ENCODE peak calls at places on chromosomes 13 and 19, in seven cellular contexts. One of them, this sample, is unnamed.
A peak's percentile ranks its signal among the peaks of the same experiment; 100 is the strongest.

GRCh38 chr19:29696045-29696682 is 18.9 kb downstream of the C19orf12 start:
- DNase-seq in iris pigment epithelial cell: no peak
- DNase-seq in tibial artery: no peak
- DNase-seq in foreskin fibroblast: no peak
- DNase-seq in MV-4-11: no peak
- DNase-seq in psoas muscle: no peak
- DNase-seq in IMR-90: no peak
- DNase-seq in this sample: no peak

GRCh38 chr19:14006766-14007562 is 844 bp upstream of the RFX1 start:
- DNase-seq in MV-4-11: no peak
- DNase-seq in psoas muscle: peak; percentile 90
- DNase-seq in foreskin fibroblast: no peak
- DNase-seq in tibial artery: no peak
- DNase-seq in IMR-90: no peak
- DNase-seq in iris pigment epithelial cell: peak; percentile 32
- DNase-seq in this sample: peak; percentile 39

GRCh38 chr13:109569938-109570711 is 216.3 kb downstream of the IRS2 start:
- DNase-seq in psoas muscle: no peak
- DNase-seq in MV-4-11: peak; percentile 26
- DNase-seq in iris pigment epithelial cell: no peak
- DNase-seq in IMR-90: no peak
- DNase-seq in tibial artery: no peak
- DNase-seq in foreskin fibroblast: no peak
- DNase-seq in this sample: peak; percentile 65

GRCh38 chr13:50318887-50319286 is 303.6 kb downstream of the KCNRG start:
- DNase-seq in psoas muscle: no peak
- DNase-seq in tibial artery: no peak
- DNase-seq in iris pigment epithelial cell: no peak
- DNase-seq in MV-4-11: no peak
- DNase-seq in foreskin fibroblast: no peak
- DNase-seq in IMR-90: no peak
- DNase-seq in this sample: no peak

GRCh38 chr19:3262362-3262761 is 37.9 kb downstream of the CELF5 start:
- DNase-seq in psoas muscle: no peak
- DNase-seq in tibial artery: no peak
- DNase-seq in IMR-90: no peak
- DNase-seq in MV-4-11: no peak
- DNase-seq in foreskin fibroblast: no peak
- DNase-seq in iris pigment epithelial cell: no peak
- DNase-seq in this sample: no peak

GRCh38 chr13:40668335-40668734 is 1.9 kb upstream of the FOXO1 start:
- DNase-seq in IMR-90: no peak
- DNase-seq in psoas muscle: peak; percentile 48
- DNase-seq in MV-4-11: no peak
- DNase-seq in iris pigment epithelial cell: no peak
- DNase-seq in tibial artery: peak; percentile 67
- DNase-seq in foreskin fibroblast: peak; percentile 25
- DNase-seq in this sample: peak; percentile 68

GRCh38 chr13:24875566-24875965 is 111.6 kb downstream of the RNF17 start:
- DNase-seq in iris pigment epithelial cell: no peak
- DNase-seq in tibial artery: no peak
- DNase-seq in MV-4-11: peak; percentile 13
- DNase-seq in psoas muscle: no peak
- DNase-seq in IMR-90: no peak
- DNase-seq in foreskin fibroblast: peak; percentile 4
- DNase-seq in this sample: no peak

GRCh38 chr19:47094557-47095517 is 18.7 kb downstream of the ZC3H4 start:
- DNase-seq in IMR-90: no peak
- DNase-seq in iris pigment epithelial cell: no peak
- DNase-seq in foreskin fibroblast: no peak
- DNase-seq in psoas muscle: no peak
- DNase-seq in MV-4-11: peak; percentile 98
- DNase-seq in tibial artery: no peak
- DNase-seq in this sample: peak; percentile 66

GRCh38 chr13:26653310-26653709 is 95.8 kb downstream of the WASF3 start:
- DNase-seq in psoas muscle: no peak
- DNase-seq in foreskin fibroblast: peak; percentile 66
- DNase-seq in MV-4-11: no peak
- DNase-seq in iris pigment epithelial cell: peak; percentile 40
- DNase-seq in tibial artery: no peak
- DNase-seq in IMR-90: peak; percentile 74
- DNase-seq in this sample: no peak

GRCh38 chr13:51380269-51380668 is 40.8 kb downstream of the SERPINE3 start:
- DNase-seq in psoas muscle: no peak
- DNase-seq in foreskin fibroblast: no peak
- DNase-seq in IMR-90: peak; percentile 16
- DNase-seq in iris pigment epithelial cell: peak; percentile 76
- DNase-seq in MV-4-11: no peak
- DNase-seq in tibial artery: no peak
- DNase-seq in this sample: no peak

GRCh38 chr13:46712524-46712923 is 84.4 kb downstream of the ESD start:
- DNase-seq in tibial artery: no peak
- DNase-seq in psoas muscle: no peak
- DNase-seq in IMR-90: no peak
- DNase-seq in iris pigment epithelial cell: peak; percentile 10
- DNase-seq in MV-4-11: no peak
- DNase-seq in foreskin fibroblast: no peak
- DNase-seq in this sample: no peak

GRCh38 chr19:7904074-7905020 is 670 bp downstream of the MAP2K7 start:
- DNase-seq in MV-4-11: no peak
- DNase-seq in foreskin fibroblast: no peak
- DNase-seq in IMR-90: no peak
- DNase-seq in psoas muscle: peak; percentile 70
- DNase-seq in tibial artery: peak; percentile 42
- DNase-seq in iris pigment epithelial cell: no peak
- DNase-seq in this sample: peak; percentile 75

GRCh38 chr13:19185086-19185864 is 3.7 kb upstream of the TUBA3C start:
- DNase-seq in psoas muscle: no peak
- DNase-seq in tibial artery: no peak
- DNase-seq in IMR-90: no peak
- DNase-seq in iris pigment epithelial cell: no peak
- DNase-seq in MV-4-11: no peak
- DNase-seq in foreskin fibroblast: no peak
- DNase-seq in this sample: no peak

GRCh38 chr13:33537691-33538090 is 252.1 kb upstream of the STARD13 start:
- DNase-seq in iris pigment epithelial cell: peak; percentile 54
- DNase-seq in MV-4-11: no peak
- DNase-seq in IMR-90: no peak
- DNase-seq in foreskin fibroblast: no peak
- DNase-seq in psoas muscle: no peak
- DNase-seq in tibial artery: no peak
- DNase-seq in this sample: no peak

GRCh38 chr13:31427151-31427867 is 227.5 kb downstream of the B3GLCT start:
- DNase-seq in MV-4-11: no peak
- DNase-seq in psoas muscle: no peak
- DNase-seq in IMR-90: no peak
- DNase-seq in foreskin fibroblast: no peak
- DNase-seq in tibial artery: no peak
- DNase-seq in iris pigment epithelial cell: no peak
- DNase-seq in this sample: no peak

GRCh38 chr13:62280590-62280989 is 864.9 kb upstream of the PCDH20 start:
- DNase-seq in IMR-90: no peak
- DNase-seq in psoas muscle: no peak
- DNase-seq in foreskin fibroblast: no peak
- DNase-seq in iris pigment epithelial cell: no peak
- DNase-seq in tibial artery: no peak
- DNase-seq in MV-4-11: peak; percentile 49
- DNase-seq in this sample: no peak

GRCh38 chr13:110125613-110126272 is 181.2 kb downstream of the COL4A1 start:
- DNase-seq in psoas muscle: no peak
- DNase-seq in iris pigment epithelial cell: peak; percentile 33
- DNase-seq in tibial artery: no peak
- DNase-seq in foreskin fibroblast: no peak
- DNase-seq in IMR-90: no peak
- DNase-seq in MV-4-11: no peak
- DNase-seq in this sample: no peak

GRCh38 chr13:106129273-106129672 is 406.2 kb downstream of the EFNB2 start:
- DNase-seq in IMR-90: no peak
- DNase-seq in iris pigment epithelial cell: no peak
- DNase-seq in psoas muscle: no peak
- DNase-seq in tibial artery: no peak
- DNase-seq in foreskin fibroblast: no peak
- DNase-seq in MV-4-11: no peak
- DNase-seq in this sample: no peak

GRCh38 chr13:101127741-101128353 is 288.5 kb downstream of the NALCN start:
- DNase-seq in tibial artery: no peak
- DNase-seq in MV-4-11: peak; percentile 36
- DNase-seq in IMR-90: peak; percentile 53
- DNase-seq in foreskin fibroblast: peak; percentile 79
- DNase-seq in iris pigment epithelial cell: peak; percentile 44
- DNase-seq in psoas muscle: no peak
- DNase-seq in this sample: peak; percentile 34

GRCh38 chr19:46746281-46746965 is at the start of gene STRN4:
- DNase-seq in foreskin fibroblast: peak; percentile 84
- DNase-seq in IMR-90: no peak
- DNase-seq in tibial artery: no peak
- DNase-seq in iris pigment epithelial cell: no peak
- DNase-seq in psoas muscle: peak; percentile 68
- DNase-seq in MV-4-11: peak; percentile 33
- DNase-seq in this sample: peak; percentile 63

GRCh38 chr19:48121909-48122371 is 11.3 kb upstream of the PLA2G4C start:
- DNase-seq in tibial artery: no peak
- DNase-seq in foreskin fibroblast: peak; percentile 87
- DNase-seq in iris pigment epithelial cell: peak; percentile 47
- DNase-seq in MV-4-11: no peak
- DNase-seq in IMR-90: no peak
- DNase-seq in psoas muscle: no peak
- DNase-seq in this sample: peak; percentile 21

GRCh38 chr19:4567584-4568071 is 8.1 kb upstream of the SEMA6B start:
- DNase-seq in iris pigment epithelial cell: peak; percentile 35
- DNase-seq in MV-4-11: peak; percentile 53
- DNase-seq in foreskin fibroblast: peak; percentile 62
- DNase-seq in IMR-90: peak; percentile 20
- DNase-seq in psoas muscle: peak; percentile 71
- DNase-seq in tibial artery: no peak
- DNase-seq in this sample: peak; percentile 82

GRCh38 chr13:27830010-27830409 is 37.7 kb downstream of the GSX1 start:
- DNase-seq in psoas muscle: peak; percentile 33
- DNase-seq in foreskin fibroblast: peak; percentile 49
- DNase-seq in IMR-90: no peak
- DNase-seq in MV-4-11: peak; percentile 33
- DNase-seq in iris pigment epithelial cell: peak; percentile 24
- DNase-seq in tibial artery: no peak
- DNase-seq in this sample: peak; percentile 51

GRCh38 chr19:50465986-50466771 is 10.1 kb upstream of the EMC10 start:
- DNase-seq in iris pigment epithelial cell: no peak
- DNase-seq in tibial artery: no peak
- DNase-seq in foreskin fibroblast: peak; percentile 14
- DNase-seq in MV-4-11: peak; percentile 16
- DNase-seq in psoas muscle: peak; percentile 60
- DNase-seq in IMR-90: no peak
- DNase-seq in this sample: no peak

GRCh38 chr19:35430382-35431146 is 17.5 kb upstream of the FFAR2 start:
- DNase-seq in iris pigment epithelial cell: peak; percentile 8
- DNase-seq in psoas muscle: no peak
- DNase-seq in MV-4-11: peak; percentile 81
- DNase-seq in tibial artery: no peak
- DNase-seq in IMR-90: no peak
- DNase-seq in foreskin fibroblast: no peak
- DNase-seq in this sample: no peak

GRCh38 chr13:41017744-41018582 is 1.2 kb downstream of the ELF1 start:
- DNase-seq in MV-4-11: no peak
- DNase-seq in tibial artery: no peak
- DNase-seq in psoas muscle: no peak
- DNase-seq in foreskin fibroblast: no peak
- DNase-seq in IMR-90: peak; percentile 19
- DNase-seq in iris pigment epithelial cell: no peak
- DNase-seq in this sample: no peak

GRCh38 chr19:15633122-15633521 is 7.6 kb upstream of the CYP4F3 start:
- DNase-seq in foreskin fibroblast: no peak
- DNase-seq in tibial artery: no peak
- DNase-seq in IMR-90: no peak
- DNase-seq in MV-4-11: peak; percentile 90
- DNase-seq in iris pigment epithelial cell: no peak
- DNase-seq in psoas muscle: no peak
- DNase-seq in this sample: no peak

GRCh38 chr19:28847468-28847867 is 365.5 kb downstream of the UQCRFS1 start:
- DNase-seq in tibial artery: no peak
- DNase-seq in IMR-90: peak; percentile 10
- DNase-seq in foreskin fibroblast: peak; percentile 16
- DNase-seq in MV-4-11: peak; percentile 95
- DNase-seq in iris pigment epithelial cell: no peak
- DNase-seq in psoas muscle: no peak
- DNase-seq in this sample: no peak

GRCh38 chr19:35206379-35206778 is 22.2 kb downstream of the FAM187B start:
- DNase-seq in IMR-90: no peak
- DNase-seq in iris pigment epithelial cell: no peak
- DNase-seq in psoas muscle: no peak
- DNase-seq in MV-4-11: no peak
- DNase-seq in foreskin fibroblast: no peak
- DNase-seq in tibial artery: no peak
- DNase-seq in this sample: peak; percentile 71

GRCh38 chr13:46947425-46948191 is 50.8 kb upstream of the HTR2A start:
- DNase-seq in psoas muscle: no peak
- DNase-seq in MV-4-11: no peak
- DNase-seq in IMR-90: no peak
- DNase-seq in iris pigment epithelial cell: no peak
- DNase-seq in tibial artery: no peak
- DNase-seq in foreskin fibroblast: no peak
- DNase-seq in this sample: no peak

GRCh38 chr19:10852098-10852800 is 4.0 kb downstream of the C19orf38 start:
- DNase-seq in foreskin fibroblast: peak; percentile 81
- DNase-seq in iris pigment epithelial cell: peak; percentile 74
- DNase-seq in tibial artery: no peak
- DNase-seq in IMR-90: peak; percentile 75
- DNase-seq in psoas muscle: no peak
- DNase-seq in MV-4-11: peak; percentile 57
- DNase-seq in this sample: no peak

GRCh38 chr13:25753976-25754375 is 297.8 kb downstream of the SHISA2 start:
- DNase-seq in psoas muscle: no peak
- DNase-seq in iris pigment epithelial cell: no peak
- DNase-seq in IMR-90: no peak
- DNase-seq in tibial artery: no peak
- DNase-seq in foreskin fibroblast: no peak
- DNase-seq in MV-4-11: no peak
- DNase-seq in this sample: no peak

GRCh38 chr19:39155741-39156140 is 30.2 kb downstream of the PAK4 start:
- DNase-seq in tibial artery: no peak
- DNase-seq in psoas muscle: no peak
- DNase-seq in IMR-90: no peak
- DNase-seq in MV-4-11: no peak
- DNase-seq in iris pigment epithelial cell: no peak
- DNase-seq in foreskin fibroblast: no peak
- DNase-seq in this sample: no peak

GRCh38 chr13:112234131-112234875 is 141.9 kb upstream of the SPACA7 start:
- DNase-seq in psoas muscle: no peak
- DNase-seq in MV-4-11: no peak
- DNase-seq in iris pigment epithelial cell: no peak
- DNase-seq in tibial artery: no peak
- DNase-seq in IMR-90: no peak
- DNase-seq in foreskin fibroblast: no peak
- DNase-seq in this sample: no peak

GRCh38 chr19:17778621-17779280 is 16.2 kb upstream of the B3GNT3 start:
- DNase-seq in MV-4-11: no peak
- DNase-seq in psoas muscle: no peak
- DNase-seq in foreskin fibroblast: no peak
- DNase-seq in tibial artery: no peak
- DNase-seq in iris pigment epithelial cell: peak; percentile 23
- DNase-seq in IMR-90: no peak
- DNase-seq in this sample: no peak

GRCh38 chr19:40348961-40349507 is 539 bp downstream of the PLD3 start:
- DNase-seq in MV-4-11: no peak
- DNase-seq in tibial artery: no peak
- DNase-seq in iris pigment epithelial cell: peak; percentile 42
- DNase-seq in IMR-90: peak; percentile 52
- DNase-seq in foreskin fibroblast: peak; percentile 76
- DNase-seq in psoas muscle: no peak
- DNase-seq in this sample: peak; percentile 19

GRCh38 chr13:111644750-111645149 is 324.3 kb downstream of the TEX29 start:
- DNase-seq in tibial artery: no peak
- DNase-seq in iris pigment epithelial cell: no peak
- DNase-seq in MV-4-11: no peak
- DNase-seq in IMR-90: no peak
- DNase-seq in foreskin fibroblast: no peak
- DNase-seq in psoas muscle: no peak
- DNase-seq in this sample: no peak

GRCh38 chr13:77535448-77535847 is at the start of gene SCEL:
- DNase-seq in IMR-90: no peak
- DNase-seq in iris pigment epithelial cell: no peak
- DNase-seq in tibial artery: no peak
- DNase-seq in psoas muscle: no peak
- DNase-seq in MV-4-11: no peak
- DNase-seq in foreskin fibroblast: no peak
- DNase-seq in this sample: no peak